ENCODE peak calls at places on chromosomes 5 and 9, in ten cellular contexts. O, W, E, X, G, J, U, P, C and Y are unnamed samples.

GRCh38 chr5:139141841-139142240 is 56.3 kb downstream of the SIL1 start:
- DNase-seq in O (peak), W (peak), E (no peak), X (peak), G (no peak), J (peak), U (no peak), P (peak), C (no peak), Y (no peak)

GRCh38 chr5:168743617-168744016 is 164.4 kb upstream of the PANK3 start:
- DNase-seq in O (no peak), W (no peak), E (no peak), X (no peak), G (no peak), J (no peak), U (no peak), P (no peak), C (no peak), Y (no peak)

GRCh38 chr9:135864447-135865049 is 42.8 kb downstream of the CAMSAP1 start:
- DNase-seq in O (no peak), W (no peak), E (peak), X (peak), G (peak), J (peak), U (peak), P (peak), C (peak), Y (peak)

GRCh38 chr9:91159664-91160121 is 202.0 kb downstream of the AUH start:
- DNase-seq in O (no peak), W (peak), E (no peak), X (peak), G (no peak), J (peak), U (no peak), P (no peak), C (no peak), Y (no peak)

GRCh38 chr5:112146323-112146848 is 272.7 kb downstream of the EPB41L4A start:
- DNase-seq in O (peak), W (peak), E (no peak), X (peak), G (no peak), J (no peak), U (no peak), P (no peak), C (no peak), Y (no peak)

GRCh38 chr5:156824800-156825199 is 25.3 kb upstream of the PPP1R2B start:
- DNase-seq in O (peak), W (no peak), E (no peak), X (peak), G (no peak), J (no peak), U (no peak), P (no peak), C (no peak), Y (peak)

GRCh38 chr9:80522465-80522864 is 950.7 kb downstream of the TLE4 start:
- DNase-seq in O (no peak), W (no peak), E (no peak), X (no peak), G (no peak), J (no peak), U (no peak), P (no peak), C (no peak), Y (no peak)

GRCh38 chr5:141637266-141637692 is 482 bp downstream of the RELL2 start:
- DNase-seq in O (no peak), W (no peak), E (no peak), X (peak), G (no peak), J (peak), U (peak), P (peak), C (peak), Y (peak)

GRCh38 chr9:33517373-33517772 is 6.7 kb upstream of the ANKRD18B start:
- DNase-seq in O (peak), W (no peak), E (peak), X (peak), G (no peak), J (no peak), U (no peak), P (peak), C (no peak), Y (peak)

GRCh38 chr9:134127616-134128015 is 8.3 kb upstream of the WDR5 start:
- DNase-seq in O (no peak), W (no peak), E (no peak), X (no peak), G (no peak), J (no peak), U (no peak), P (no peak), C (no peak), Y (no peak)

GRCh38 chr9:95507456-95508241 is 9.1 kb downstream of the PTCH1 start:
- DNase-seq in O (no peak), W (peak), E (no peak), X (peak), G (no peak), J (peak), U (peak), P (peak), C (no peak), Y (peak)

GRCh38 chr5:73638344-73639095 is 12.5 kb downstream of the ARHGEF28 start:
- DNase-seq in O (no peak), W (no peak), E (peak), X (peak), G (no peak), J (no peak), U (no peak), P (no peak), C (no peak), Y (peak)

GRCh38 chr9:114389612-114390368 is 2.0 kb upstream of the AKNA start:
- DNase-seq in O (no peak), W (no peak), E (no peak), X (no peak), G (no peak), J (no peak), U (no peak), P (no peak), C (no peak), Y (no peak)

GRCh38 chr9:79572032-79572890 is 496 bp downstream of the TLE4 start:
- DNase-seq in O (no peak), W (peak), E (no peak), X (peak), G (peak), J (peak), U (peak), P (peak), C (peak), Y (peak)

GRCh38 chr5:67606586-67606947 is 410.0 kb upstream of the CD180 start:
- DNase-seq in O (no peak), W (no peak), E (no peak), X (no peak), G (no peak), J (no peak), U (no peak), P (no peak), C (no peak), Y (no peak)

GRCh38 chr5:40518511-40518917 is 161.2 kb upstream of the PTGER4 start:
- DNase-seq in O (no peak), W (no peak), E (peak), X (no peak), G (no peak), J (no peak), U (peak), P (peak), C (no peak), Y (peak)